ENCODE peak calls at places on chromosome 9, in eight cellular contexts. J is choroid plexus epithelial cell; O is G401; B is stimulated activated CD8-positive, alpha-beta memory T cell treated with anti-CD3 and anti-CD28 coated beads, Interleukin-4, amount 100 ng/mL, for 1 hour; X is left ventricle myocardium inferior; G is T-helper 1 cell; I is SK-N-SH; Q is ELR. A is an unnamed sample.

GRCh38 chr9:111807197-111807596 is 12.5 kb upstream of the SHOC1 start:
- DNase-seq in G (no peak), O (no peak), X (no peak), I (no peak), B (no peak), Q (peak; percentile 38), J (no peak), A (no peak)

GRCh38 chr9:78406933-78407332 is 110.0 kb downstream of the PSAT1 start:
- DNase-seq in I (no peak), Q (no peak), X (no peak), G (no peak), J (no peak), O (no peak), B (no peak), A (no peak)

GRCh38 chr9:20382460-20383071 is 239.7 kb downstream of the MLLT3 start:
- DNase-seq in B (no peak), X (no peak), J (peak; percentile 67), O (no peak), Q (peak; percentile 11), G (no peak), I (no peak), A (no peak)

GRCh38 chr9:68750179-68750685 is 45.2 kb downstream of the PIP5K1B start:
- DNase-seq in O (peak; percentile 35), G (no peak), Q (no peak), B (no peak), I (no peak), X (no peak), J (no peak), A (no peak)

GRCh38 chr9:123373447-123373923 is 17.5 kb downstream of the CRB2 start:
- DNase-seq in Q (no peak), O (no peak), B (no peak), X (no peak), G (no peak), J (no peak), I (peak; percentile 81), A (no peak)

GRCh38 chr9:13900449-13900848 is 413.5 kb downstream of the NFIB start:
- DNase-seq in G (no peak), Q (no peak), J (no peak), X (no peak), O (no peak), I (no peak), B (no peak), A (no peak)

GRCh38 chr9:81431662-81432061 is 257.7 kb downstream of the TLE1 start:
- DNase-seq in G (no peak), B (no peak), X (no peak), Q (peak; percentile 99), O (no peak), I (no peak), J (peak; percentile 90), A (no peak)

GRCh38 chr9:34124103-34124502 is 2.4 kb downstream of the DCAF12 start:
- DNase-seq in X (no peak), Q (no peak), O (no peak), I (no peak), G (no peak), J (no peak), B (no peak), A (no peak)

GRCh38 chr9:106707291-106707690 is 155.7 kb upstream of the ZNF462 start:
- DNase-seq in Q (no peak), B (no peak), J (peak; percentile 5), I (no peak), O (no peak), G (no peak), X (no peak), A (no peak)

GRCh38 chr9:32551491-32552049 is 557 bp upstream of the SMIM27 start:
- DNase-seq in G (peak; percentile 20), B (no peak), O (no peak), Q (peak; percentile 59), J (peak; percentile 52), I (peak; percentile 32), X (no peak), A (peak; percentile 48)

GRCh38 chr9:77449177-77450092 is 198.7 kb downstream of the GNA14 start:
- DNase-seq in I (no peak), J (peak; percentile 96), B (no peak), O (no peak), Q (peak; percentile 85), G (no peak), X (no peak), A (no peak)

GRCh38 chr9:85617271-85617670 is 124.5 kb downstream of the AGTPBP1 start:
- DNase-seq in J (no peak), B (no peak), I (no peak), X (no peak), G (no peak), Q (no peak), O (no peak), A (no peak)

GRCh38 chr9:470795-471194 is 256.1 kb downstream of the DOCK8 start:
- DNase-seq in G (no peak), J (no peak), I (no peak), B (no peak), Q (no peak), O (no peak), X (no peak), A (no peak)

GRCh38 chr9:131585375-131585774 is 40.1 kb downstream of the PRRT1B start:
- DNase-seq in I (no peak), B (peak; percentile 14), X (no peak), G (peak; percentile 28), Q (peak; percentile 46), J (peak; percentile 42), O (no peak), A (peak; percentile 43)

A was measured in CD4-positive, alpha-beta T cell.